ENCODE peak calls at places on chromosome 5, in five cellular contexts. W, Z, D, X and R are unnamed samples. For H3K9me3, the result is how much of the 10 kb centered on the place peaks cover.

GRCh38 chr5:153523196-153523595 is 32.7 kb downstream of the GRIA1 start:
- DNase-seq in Z (no peak), X (no peak), D (no peak), W (no peak), R (no peak)

GRCh38 chr5:137086289-137086838 is 412.8 kb downstream of the SPOCK1 start:
- DNase-seq in X (no peak), Z (no peak), W (no peak), D (no peak), R (peak)

GRCh38 chr5:7321724-7322123 is 74.2 kb upstream of the ADCY2 start:
- DNase-seq in Z (no peak), D (peak), X (no peak), W (peak), R (no peak)

GRCh38 chr5:138544171-138545134 is 1.4 kb upstream of the ETF1 start:
- DNase-seq in D (no peak), W (peak), X (no peak), Z (no peak), R (peak)

GRCh38 chr5:143592648-143593047 is 189.2 kb upstream of the NR3C1 start:
- DNase-seq in W (peak), D (no peak), Z (no peak), X (no peak), R (no peak)

GRCh38 chr5:135481387-135481786 is 29.2 kb upstream of the TIFAB start:
- DNase-seq in Z (no peak), X (no peak), D (no peak), W (no peak), R (no peak)

GRCh38 chr5:74765201-74765600 is 1.7 kb downstream of the GFM2 start:
- DNase-seq in X (no peak), W (no peak), Z (no peak), D (no peak), R (no peak)

GRCh38 chr5:148957591-148958202 is 105.2 kb downstream of the SH3TC2 start:
- DNase-seq in W (peak), Z (no peak), X (peak), D (no peak), R (no peak)

GRCh38 chr5:6831678-6832077 is 118.4 kb downstream of the TENT4A start:
- DNase-seq in X (no peak), D (no peak), Z (no peak), W (no peak), R (no peak)

GRCh38 chr5:113520429-113520828 is 6.9 kb downstream of the YTHDC2 start:
- DNase-seq in D (no peak), Z (no peak), X (no peak), W (no peak), R (no peak)

GRCh38 chr5:143177263-143177994 is 226.1 kb downstream of the NR3C1 start:
- DNase-seq in X (peak), Z (peak), D (no peak), W (no peak), R (no peak)

GRCh38 chr5:125928663-125929062 is 494.5 kb upstream of the GRAMD2B start:
- DNase-seq in X (no peak), Z (no peak), D (no peak), W (no peak), R (no peak)

GRCh38 chr5:59275537-59276276 is 617.8 kb downstream of the PDE4D start:
- DNase-seq in W (peak), Z (no peak), X (peak), D (no peak), R (peak)

GRCh38 chr5:52481216-52481615 is 306.5 kb upstream of the ITGA1 start:
- DNase-seq in W (no peak), D (no peak), Z (no peak), X (no peak), R (no peak)

DNA sequence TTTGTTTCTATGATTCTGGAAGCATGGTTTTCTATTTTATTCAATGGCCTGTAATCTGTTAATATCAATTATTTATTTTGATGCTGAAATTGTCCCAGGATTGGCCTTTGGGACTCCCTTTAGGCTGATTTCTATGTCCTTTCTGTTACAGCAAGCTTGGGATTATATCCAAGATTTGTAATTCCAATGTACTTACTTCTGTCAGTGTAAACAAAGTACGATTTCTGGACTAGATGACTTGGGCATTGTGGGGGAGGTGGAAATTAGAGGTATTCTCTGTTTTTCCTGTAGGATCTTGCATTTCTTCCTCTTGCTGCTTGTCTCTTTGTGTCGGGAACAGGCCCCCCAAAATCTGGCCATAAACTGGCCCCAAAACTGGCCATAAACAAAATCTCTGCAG is 3.7 kb downstream of the PCDHGA12 start:
- DNase-seq in X (no peak), Z (no peak), D (no peak), W (no peak), R (no peak)
- H3K9me3 ChIP-seq in X (under half), Z (under half), D (half or more), W (half or more), R (half or more)

GRCh38 chr5:172285226-172286143 is 1.9 kb upstream of the UBTD2 start:
- DNase-seq in Z (no peak), W (no peak), D (no peak), X (no peak), R (no peak)
- H3K4me3 ChIP-seq in Z (no peak), W (no peak), D (no peak), X (no peak), R (no peak)

DNA sequence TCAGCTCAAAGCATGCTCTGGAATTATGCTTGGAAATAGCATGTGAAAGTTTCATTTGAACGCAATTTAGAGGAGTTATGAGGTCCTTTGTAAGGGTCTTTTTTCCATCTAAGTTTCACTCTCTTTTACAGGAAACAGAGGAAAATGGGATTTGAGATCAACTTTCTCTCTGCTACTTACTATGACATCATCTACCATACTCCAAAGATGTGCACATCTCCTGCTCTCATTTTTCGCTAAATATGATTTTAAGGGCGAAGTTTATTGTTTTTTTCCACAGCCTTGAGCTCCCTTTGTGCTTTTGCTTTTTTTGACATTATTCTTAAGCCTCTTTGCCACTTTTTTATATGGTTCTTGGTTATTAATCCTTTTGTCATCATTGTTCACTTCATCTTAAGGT is 125.6 kb downstream of the NNT start:
- DNase-seq in Z (no peak), X (no peak), W (no peak), D (no peak), R (no peak)
- TF ChIP-seq EP300 in Z (no peak), X (no peak), W (no peak), D (no peak), R (no peak)

GRCh38 chr5:140764177-140765020 is 21.5 kb upstream of the PCDHA1 start:
- DNase-seq in X (no peak), W (no peak), D (no peak), Z (no peak), R (no peak)

DNA sequence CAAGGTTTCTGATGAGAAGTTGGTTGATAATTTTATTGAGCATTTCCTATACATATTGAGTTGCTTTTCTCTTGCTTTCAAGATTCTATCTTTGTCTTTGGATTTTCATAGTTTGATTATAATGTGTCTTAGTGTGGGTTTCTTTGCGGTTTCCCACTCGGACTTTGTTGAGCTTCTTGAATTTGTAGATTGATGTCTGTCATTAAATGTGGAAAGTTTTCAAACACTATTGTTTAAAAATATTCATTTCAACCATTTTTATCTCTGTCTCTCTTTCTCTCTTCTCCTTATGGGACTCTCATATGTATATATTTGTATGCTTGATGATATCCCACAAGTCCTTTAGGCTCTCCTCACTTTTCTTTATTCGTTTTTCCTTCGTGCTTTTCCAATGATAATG is 18.5 kb upstream of the PCDHA1 start:
- DNase-seq in X (no peak), Z (no peak), W (no peak), D (no peak), R (no peak)
- H3K9me3 ChIP-seq in X (under half), Z (half or more), W (half or more), D (half or more), R (under half)

GRCh38 chr5:36880761-36881160 is 4.2 kb downstream of the NIPBL start:
- DNase-seq in X (no peak), D (no peak), W (no peak), Z (no peak), R (no peak)

GRCh38 chr5:36878421-36879088 is 2.0 kb downstream of the NIPBL start:
- DNase-seq in Z (no peak), D (no peak), W (no peak), X (no peak), R (peak)

GRCh38 chr5:36877667-36878420 is 1.3 kb downstream of the NIPBL start:
- DNase-seq in W (no peak), D (no peak), X (no peak), Z (peak), R (no peak)

GRCh38 chr5:36881304-36881703 is 4.7 kb downstream of the NIPBL start:
- DNase-seq in W (no peak), X (no peak), Z (no peak), D (no peak), R (no peak)

DNA sequence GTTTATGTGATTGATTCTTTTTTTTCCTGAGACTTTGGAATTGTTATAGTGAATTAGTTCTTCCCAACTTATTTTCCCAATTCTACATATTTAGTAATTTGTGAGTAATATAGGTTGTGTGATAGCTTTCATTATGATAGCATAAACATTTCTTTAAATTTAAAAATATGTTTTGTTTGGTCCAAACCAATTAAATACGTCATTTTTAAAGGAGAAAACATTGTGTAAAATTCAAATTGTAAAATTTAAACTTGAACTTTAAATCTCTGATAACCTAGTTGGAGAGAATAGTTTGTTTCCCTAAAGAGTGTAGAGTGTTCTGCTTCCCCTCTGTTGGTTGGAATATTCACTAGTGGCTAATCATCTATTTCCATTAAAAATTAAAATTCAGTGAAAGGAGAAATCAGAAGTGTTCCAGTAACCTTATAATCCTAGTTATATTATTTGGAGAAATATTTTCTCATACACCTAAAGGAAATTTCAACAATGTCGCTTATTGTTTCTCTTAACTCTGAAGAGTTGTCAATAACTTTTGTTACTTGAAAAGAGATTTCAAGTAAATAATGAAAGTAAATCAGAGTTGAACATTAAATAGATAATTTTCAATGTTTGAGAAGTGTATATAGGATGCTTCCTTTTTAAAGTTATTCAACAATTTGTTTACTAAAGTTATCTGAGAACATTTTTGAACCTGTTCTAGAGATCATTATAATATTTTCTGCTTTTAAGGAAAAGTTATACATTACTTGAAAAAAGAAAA is 2.9 kb downstream of the NIPBL start:
- DNase-seq in D (no peak), Z (no peak), X (no peak), W (no peak), R (no peak)
- H3K4me3 ChIP-seq in D (peak), Z (peak), X (peak), W (no peak), R (peak)

GRCh38 chr5:60463179-60463868 is 236.6 kb downstream of the DEPDC1B start:
- DNase-seq in D (no peak), Z (peak), W (no peak), X (no peak), R (no peak)
- TF ChIP-seq EP300 in D (no peak), Z (peak), W (no peak), X (no peak), R (no peak)